ENCODE peak calls at places on chromosome 1, in four cellular contexts. One of them, this sample, is unnamed.

GRCh38 chr1:206590025-206590834 is 22.0 kb downstream of the EIF2D start:
- DNase-seq in activated T-cell treated with anti-CD3 and anti-CD28 coated beads for 1 hour: no peak
- DNase-seq in nephron progenitor cell: no peak
- DNase-seq in stimulated activated CD8-positive, alpha-beta memory T cell treated with anti-CD3 and anti-CD28 coated beads, Interleukin-2, amount 100 ng/mL, for 1 hour: no peak
- DNase-seq in this sample: no peak

GRCh38 chr1:156993426-156994147 is 52.0 kb downstream of the ARHGEF11 start:
- DNase-seq in activated T-cell treated with anti-CD3 and anti-CD28 coated beads for 1 hour: no peak
- DNase-seq in nephron progenitor cell: no peak
- DNase-seq in stimulated activated CD8-positive, alpha-beta memory T cell treated with anti-CD3 and anti-CD28 coated beads, Interleukin-2, amount 100 ng/mL, for 1 hour: no peak
- DNase-seq in this sample: no peak

GRCh38 chr1:170669036-170669435 is 5.1 kb downstream of the PRRX1 start:
- DNase-seq in activated T-cell treated with anti-CD3 and anti-CD28 coated beads for 1 hour: no peak
- DNase-seq in nephron progenitor cell: no peak
- DNase-seq in stimulated activated CD8-positive, alpha-beta memory T cell treated with anti-CD3 and anti-CD28 coated beads, Interleukin-2, amount 100 ng/mL, for 1 hour: no peak
- DNase-seq in this sample: no peak

GRCh38 chr1:39919545-39919944 is 17.8 kb upstream of the MYCL start:
- DNase-seq in activated T-cell treated with anti-CD3 and anti-CD28 coated beads for 1 hour: peak
- DNase-seq in nephron progenitor cell: peak
- DNase-seq in stimulated activated CD8-positive, alpha-beta memory T cell treated with anti-CD3 and anti-CD28 coated beads, Interleukin-2, amount 100 ng/mL, for 1 hour: peak
- DNase-seq in this sample: peak

GRCh38 chr1:46364612-46365011 is 24.0 kb downstream of the NSUN4 start:
- DNase-seq in activated T-cell treated with anti-CD3 and anti-CD28 coated beads for 1 hour: no peak
- DNase-seq in nephron progenitor cell: no peak
- DNase-seq in stimulated activated CD8-positive, alpha-beta memory T cell treated with anti-CD3 and anti-CD28 coated beads, Interleukin-2, amount 100 ng/mL, for 1 hour: no peak
- DNase-seq in this sample: no peak

GRCh38 chr1:231571904-231572303 is 43.4 kb downstream of the TSNAX start:
- DNase-seq in activated T-cell treated with anti-CD3 and anti-CD28 coated beads for 1 hour: no peak
- DNase-seq in nephron progenitor cell: no peak
- DNase-seq in stimulated activated CD8-positive, alpha-beta memory T cell treated with anti-CD3 and anti-CD28 coated beads, Interleukin-2, amount 100 ng/mL, for 1 hour: no peak
- DNase-seq in this sample: no peak

GRCh38 chr1:202289009-202289408 is 52.7 kb downstream of the UBE2T start:
- DNase-seq in activated T-cell treated with anti-CD3 and anti-CD28 coated beads for 1 hour: no peak
- DNase-seq in nephron progenitor cell: no peak
- DNase-seq in stimulated activated CD8-positive, alpha-beta memory T cell treated with anti-CD3 and anti-CD28 coated beads, Interleukin-2, amount 100 ng/mL, for 1 hour: no peak
- DNase-seq in this sample: no peak

GRCh38 chr1:113219828-113220227 is 146.8 kb downstream of the LRIG2 start:
- DNase-seq in activated T-cell treated with anti-CD3 and anti-CD28 coated beads for 1 hour: no peak
- DNase-seq in nephron progenitor cell: no peak
- DNase-seq in stimulated activated CD8-positive, alpha-beta memory T cell treated with anti-CD3 and anti-CD28 coated beads, Interleukin-2, amount 100 ng/mL, for 1 hour: no peak
- DNase-seq in this sample: no peak

This sample was measured in neuronal stem cell.